ENCODE peak calls at places on chromosomes 1 and 21, in six cellular contexts. C is right atrium auricular region, B is colonic mucosa, M is lung, Z is heart left ventricle, Q is Peyer's patch. A is an unnamed sample.

GRCh38 chr1:164689672-164690655 is 131.0 kb downstream of the PBX1 start:
- DNase-seq in C (no peak), Z (no peak), M (no peak), B (no peak), Q (no peak), A (no peak)

GRCh38 chr1:92091625-92092024 is 11.5 kb downstream of the BTBD8 start:
- DNase-seq in C (no peak), Z (no peak), Q (no peak), B (no peak), M (no peak), A (no peak)

GRCh38 chr21:30605968-30606367 is 5.1 kb downstream of the KRTAP22-1 start:
- DNase-seq in M (no peak), C (no peak), B (no peak), Q (no peak), Z (no peak), A (no peak)

GRCh38 chr1:218845589-218845988 is 328.1 kb upstream of the LYPLAL1 start:
- DNase-seq in B (no peak), Q (no peak), C (no peak), Z (no peak), M (no peak), A (no peak)

GRCh38 chr1:224730950-224731349 is 114.8 kb downstream of the CNIH3 start:
- DNase-seq in M (no peak), C (no peak), Q (no peak), B (no peak), Z (no peak), A (no peak)

GRCh38 chr21:24298040-24298439 is 1309.2 kb downstream of the MRPL39 start:
- DNase-seq in C (no peak), Q (no peak), B (no peak), M (no peak), Z (no peak), A (no peak)

GRCh38 chr1:12178511-12178910 is 11.7 kb downstream of the TNFRSF1B start:
- DNase-seq in Q (no peak), C (no peak), B (no peak), M (no peak), Z (no peak), A (no peak)

GRCh38 chr1:22319608-22320007 is 132.0 kb upstream of the ZBTB40 start:
- DNase-seq in C (no peak), M (no peak), Z (no peak), Q (no peak), B (no peak), A (no peak)

DNA sequence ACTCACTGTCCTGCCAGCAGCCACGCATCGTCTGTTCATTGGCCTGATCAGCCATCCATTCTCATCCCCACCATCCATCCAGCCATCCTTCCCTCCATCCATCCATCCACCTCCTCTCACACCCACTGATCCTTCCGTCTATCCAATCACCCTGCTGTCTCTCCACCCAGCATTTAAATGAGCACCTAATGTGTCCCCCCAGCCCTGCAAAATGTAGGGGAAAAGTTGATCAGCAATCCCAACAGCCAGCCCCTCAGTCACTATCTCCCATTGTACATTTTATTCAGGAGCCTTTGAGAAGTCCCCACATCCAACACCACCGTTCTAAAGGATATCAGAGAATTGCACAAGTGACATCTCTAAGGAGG is 11.1 kb upstream of the DDOST start:
- DNase-seq in Q (no peak), C (no peak), Z (no peak), B (no peak), M (no peak), A (no peak)
- H3K4me3 ChIP-seq in Q (no peak), C (no peak), Z (no peak), B (no peak), M (no peak), A (no peak)

DNA sequence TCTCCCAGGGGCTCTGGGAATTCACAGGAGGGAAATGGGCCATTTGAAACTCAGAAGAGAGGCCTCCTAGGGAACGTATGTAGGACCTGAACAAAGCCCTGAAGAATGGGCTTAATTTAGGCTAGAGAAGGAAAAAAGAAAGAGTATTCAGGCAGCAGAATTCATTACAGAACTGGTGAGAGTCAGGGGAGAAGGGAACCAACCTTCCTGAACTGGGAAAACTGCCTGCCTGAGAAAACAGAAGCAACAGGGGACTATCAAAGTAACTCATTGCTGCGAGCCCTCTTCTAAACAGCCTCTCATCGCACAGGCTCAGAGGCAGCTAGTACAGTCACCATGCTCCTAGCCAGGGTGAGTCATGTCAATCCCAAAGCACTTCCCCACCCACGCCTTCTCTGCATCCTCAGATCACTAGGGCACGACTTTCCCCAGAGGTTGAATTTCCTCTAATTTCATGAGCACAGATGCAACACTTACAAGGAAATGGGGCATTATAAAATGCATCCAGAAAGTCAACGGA is 98.1 kb downstream of the ADSS2 start:
- DNase-seq in B (peak), M (peak), Q (peak), Z (peak), C (peak), A (peak)
- H3K4me3 ChIP-seq in B (no peak), M (no peak), Q (no peak), Z (no peak), C (no peak), A (no peak)

DNA sequence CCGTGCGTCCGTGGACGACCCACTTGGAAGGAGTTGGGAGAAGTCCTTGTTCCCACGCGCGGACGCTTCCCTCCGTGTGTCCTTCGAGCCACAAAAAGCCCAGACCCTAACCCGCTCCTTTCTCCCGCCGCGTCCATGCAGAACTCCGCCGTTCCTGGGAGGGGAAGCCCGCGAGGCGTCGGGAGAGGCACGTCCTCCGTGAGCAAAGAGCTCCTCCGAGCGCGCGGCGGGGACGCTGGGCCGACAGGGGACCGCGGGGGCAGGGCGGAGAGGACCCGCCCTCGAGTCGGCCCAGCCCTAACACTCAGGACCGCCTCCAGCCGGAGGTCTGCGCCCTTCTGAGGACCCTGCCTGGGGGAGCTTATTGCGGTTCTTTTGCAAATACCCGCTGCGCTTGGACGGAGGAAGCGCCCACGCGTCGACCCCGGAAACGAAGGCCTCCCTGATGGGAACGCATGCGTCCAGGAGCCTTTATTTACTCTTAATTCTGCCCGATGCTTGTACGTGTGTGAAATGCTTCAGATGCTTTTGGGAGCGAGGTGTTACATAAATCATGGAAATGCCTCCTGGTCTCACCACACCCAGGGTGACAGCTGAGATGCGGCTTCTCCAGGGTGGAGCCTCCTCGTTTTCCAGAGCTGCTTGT is 32.4 kb downstream of the PRMT2 start:
- DNase-seq in M (no peak), Z (no peak), B (no peak), C (no peak), Q (no peak), A (no peak)
- H3K4me3 ChIP-seq in M (peak), Z (peak), B (peak), C (peak), Q (peak), A (no peak)

GRCh38 chr1:245690153-245690552 is 535.4 kb downstream of the KIF26B start:
- DNase-seq in M (no peak), Q (no peak), B (no peak), C (no peak), Z (no peak), A (peak)

GRCh38 chr1:245692318-245692717 is 537.5 kb downstream of the KIF26B start:
- DNase-seq in C (no peak), B (no peak), Z (no peak), Q (no peak), M (no peak), A (no peak)

GRCh38 chr1:245691897-245692296 is 537.1 kb downstream of the KIF26B start:
- DNase-seq in M (no peak), C (no peak), B (no peak), Q (no peak), Z (no peak), A (no peak)

GRCh38 chr1:245693116-245693515 is 538.3 kb downstream of the KIF26B start:
- DNase-seq in Q (no peak), B (no peak), Z (no peak), M (no peak), C (no peak), A (no peak)

DNA sequence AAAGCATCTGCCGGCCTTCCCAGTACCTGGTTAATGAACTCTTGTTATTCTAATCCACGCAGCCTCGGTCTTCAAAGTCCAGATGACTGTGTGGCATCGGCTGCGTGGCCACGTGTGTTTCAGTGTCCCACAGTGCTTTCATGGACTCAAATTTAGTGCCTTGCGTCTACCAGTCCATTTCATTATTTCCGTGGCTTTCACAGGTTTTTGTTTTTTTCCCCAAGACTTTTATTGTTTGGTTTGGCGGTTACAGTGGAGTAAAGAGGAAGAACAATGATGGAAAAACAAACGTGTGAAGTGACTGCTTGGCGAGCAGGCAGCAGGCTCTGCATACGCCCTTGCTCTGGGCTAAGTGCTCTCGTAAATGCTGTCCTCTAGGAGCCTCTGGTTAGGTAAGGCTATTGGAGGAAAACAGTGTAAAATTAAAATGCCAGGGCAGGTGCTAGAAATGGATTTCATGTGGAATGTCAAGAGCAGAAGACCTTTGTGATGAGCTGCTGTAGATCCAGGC is 536.2 kb downstream of the KIF26B start:
- DNase-seq in Z (no peak), C (no peak), Q (no peak), B (no peak), M (no peak), A (no peak)
- H3K4me3 ChIP-seq in Z (no peak), C (no peak), Q (no peak), B (no peak), M (no peak), A (no peak)

GRCh38 chr1:67748630-67749029 is 63.6 kb downstream of the GADD45A start:
- DNase-seq in Q (no peak), C (no peak), M (no peak), B (peak), Z (no peak), A (no peak)
- H3K4me3 ChIP-seq in Q (peak), C (peak), M (no peak), B (no peak), Z (peak), A (no peak)

A was measured in mucosa of descending colon.